ENCODE peak calls at places on chromosome 7, in five cellular contexts. J, A, D, O and C are unnamed samples.

GRCh38 chr7:526474-527034 is 6.9 kb upstream of the PDGFA start:
- DNase-seq in J (no peak), A (no peak), D (no peak), O (no peak), C (peak; percentile 34)

GRCh38 chr7:3042861-3043489 is 692 bp downstream of the CARD11 start:
- DNase-seq in J (peak; percentile 69), A (no peak), D (no peak), O (no peak), C (peak; percentile 65)

GRCh38 chr7:143512488-143513340 is 35.0 kb downstream of the TAS2R41 start:
- DNase-seq in J (no peak), A (no peak), D (no peak), O (no peak), C (no peak)

GRCh38 chr7:64872809-64873500 is 30.1 kb upstream of the ZNF273 start:
- DNase-seq in J (peak; percentile 7), A (no peak), D (no peak), O (no peak), C (no peak)

GRCh38 chr7:123624527-123625183 is 23.0 kb downstream of the ASB15 start:
- DNase-seq in J (peak; percentile 66), A (peak; percentile 78), D (peak; percentile 16), O (peak; percentile 30), C (peak; percentile 85)

GRCh38 chr7:130276796-130277762 is 10.4 kb downstream of the CPA2 start:
- DNase-seq in J (no peak), A (no peak), D (no peak), O (no peak), C (no peak)

GRCh38 chr7:77467453-77467852 is 51.3 kb upstream of the GSAP start:
- DNase-seq in J (no peak), A (no peak), D (no peak), O (no peak), C (no peak)

GRCh38 chr7:132697032-132697431 is 120.8 kb upstream of the PLXNA4 start:
- DNase-seq in J (peak; percentile 49), A (no peak), D (no peak), O (no peak), C (no peak)

GRCh38 chr7:98823226-98823625 is 46.6 kb downstream of the TMEM130 start:
- DNase-seq in J (no peak), A (no peak), D (no peak), O (no peak), C (no peak)

GRCh38 chr7:134289423-134289822 is 27.3 kb downstream of the SLC35B4 start:
- DNase-seq in J (no peak), A (no peak), D (no peak), O (no peak), C (no peak)

GRCh38 chr7:144019457-144019856 is 19.3 kb downstream of the OR6B1 start:
- DNase-seq in J (no peak), A (peak; percentile 14), D (no peak), O (no peak), C (peak; percentile 92)

GRCh38 chr7:29239638-29240037 is 45.1 kb downstream of the CHN2 start:
- DNase-seq in J (peak; percentile 67), A (peak; percentile 35), D (no peak), O (no peak), C (peak; percentile 38)

GRCh38 chr7:156158213-156158612 is 345.9 kb upstream of the SHH start:
- DNase-seq in J (no peak), A (no peak), D (no peak), O (no peak), C (no peak)

GRCh38 chr7:142868188-142868811 is 13.4 kb downstream of the EPHB6 start:
- DNase-seq in J (peak; percentile 65), A (no peak), D (no peak), O (no peak), C (no peak)

GRCh38 chr7:74312418-74313021 is 23.3 kb downstream of the CLIP2 start:
- DNase-seq in J (peak; percentile 58), A (peak; percentile 21), D (no peak), O (no peak), C (no peak)

GRCh38 chr7:26480166-26480565 is 188.5 kb downstream of the SNX10 start:
- DNase-seq in J (no peak), A (no peak), D (no peak), O (no peak), C (no peak)

GRCh38 chr7:70846208-70846607 is 285.7 kb upstream of the GALNT17 start:
- DNase-seq in J (no peak), A (no peak), D (no peak), O (no peak), C (no peak)

GRCh38 chr7:76233538-76234281 is 32.0 kb downstream of the SRRM3 start:
- DNase-seq in J (peak; percentile 89), A (no peak), D (no peak), O (no peak), C (peak; percentile 94)

GRCh38 chr7:50739744-50740455 is 42.8 kb downstream of the GRB10 start:
- DNase-seq in J (no peak), A (no peak), D (no peak), O (no peak), C (peak; percentile 31)

GRCh38 chr7:1678070-1678543 is 8.0 kb downstream of the ELFN1 start:
- DNase-seq in J (peak; percentile 37), A (no peak), D (no peak), O (no peak), C (no peak)